ENCODE peak calls at places on chromosomes 5 and 9, in eight cellular contexts. One of them, this sample, is unnamed. For H3K27me3, the result is how much of the 10 kb centered on the place peaks cover.

GRCh38 chr5:171750316-171750788 is 35.3 kb upstream of the SMIM23 start:
- DNase-seq in HCT116: peak
- DNase-seq in sigmoid colon: no peak
- DNase-seq in spleen: no peak
- DNase-seq in ovary: no peak
- DNase-seq in stomach: no peak
- DNase-seq in IMR-90: peak
- DNase-seq in transverse colon: peak
- DNase-seq in this sample: no peak

GRCh38 chr5:135341696-135342095 is 57.3 kb downstream of the MACROH2A1 start:
- DNase-seq in HCT116: no peak
- DNase-seq in sigmoid colon: peak
- DNase-seq in IMR-90: no peak
- DNase-seq in stomach: no peak
- DNase-seq in transverse colon: no peak
- DNase-seq in ovary: no peak
- DNase-seq in spleen: no peak
- DNase-seq in this sample: peak

GRCh38 chr5:34655354-34655991 is 655 bp upstream of the RAI14 start:
- DNase-seq in sigmoid colon: peak
- DNase-seq in stomach: peak
- DNase-seq in transverse colon: peak
- DNase-seq in IMR-90: peak
- DNase-seq in ovary: peak
- DNase-seq in spleen: no peak
- DNase-seq in HCT116: no peak
- DNase-seq in this sample: peak

GRCh38 chr5:128015978-128016377 is 67.6 kb upstream of the SLC12A2 start:
- DNase-seq in transverse colon: no peak
- DNase-seq in HCT116: no peak
- DNase-seq in IMR-90: peak
- DNase-seq in ovary: no peak
- DNase-seq in stomach: no peak
- DNase-seq in spleen: no peak
- DNase-seq in sigmoid colon: no peak
- DNase-seq in this sample: no peak

GRCh38 chr5:105952875-105953274 is 1717.9 kb downstream of the EFNA5 start:
- DNase-seq in HCT116: no peak
- DNase-seq in IMR-90: peak
- DNase-seq in transverse colon: no peak
- DNase-seq in stomach: no peak
- DNase-seq in sigmoid colon: no peak
- DNase-seq in spleen: no peak
- DNase-seq in ovary: no peak
- DNase-seq in this sample: no peak

GRCh38 chr9:108142504-108143201 is 653.1 kb upstream of the KLF4 start:
- DNase-seq in HCT116: no peak
- DNase-seq in transverse colon: peak
- DNase-seq in spleen: peak
- DNase-seq in stomach: peak
- DNase-seq in ovary: peak
- DNase-seq in sigmoid colon: peak
- DNase-seq in IMR-90: peak
- DNase-seq in this sample: peak

GRCh38 chr9:94909250-94909894 is 182.9 kb downstream of the AOPEP start:
- DNase-seq in transverse colon: no peak
- DNase-seq in sigmoid colon: no peak
- DNase-seq in spleen: no peak
- DNase-seq in HCT116: no peak
- DNase-seq in stomach: no peak
- DNase-seq in ovary: no peak
- DNase-seq in IMR-90: no peak
- DNase-seq in this sample: no peak

GRCh38 chr5:160930361-160930760 is 78.3 kb upstream of the ATP10B start:
- DNase-seq in transverse colon: no peak
- DNase-seq in IMR-90: no peak
- DNase-seq in ovary: no peak
- DNase-seq in stomach: no peak
- DNase-seq in sigmoid colon: no peak
- DNase-seq in HCT116: no peak
- DNase-seq in spleen: no peak
- DNase-seq in this sample: no peak

GRCh38 chr5:156532921-156533320 is 206.0 kb downstream of the SGCD start:
- DNase-seq in HCT116: no peak
- DNase-seq in ovary: no peak
- DNase-seq in stomach: no peak
- DNase-seq in sigmoid colon: no peak
- DNase-seq in IMR-90: no peak
- DNase-seq in transverse colon: no peak
- DNase-seq in spleen: no peak
- DNase-seq in this sample: no peak

GRCh38 chr5:437281-437771 is 5.7 kb upstream of the EXOC3 start:
- DNase-seq in IMR-90: no peak
- DNase-seq in sigmoid colon: peak
- DNase-seq in stomach: no peak
- DNase-seq in HCT116: no peak
- DNase-seq in ovary: no peak
- DNase-seq in transverse colon: peak
- DNase-seq in spleen: peak
- DNase-seq in this sample: peak

GRCh38 chr5:322942-323879 is 1.7 kb downstream of the AHRR start:
- DNase-seq in transverse colon: no peak
- DNase-seq in stomach: no peak
- DNase-seq in ovary: no peak
- DNase-seq in spleen: no peak
- DNase-seq in HCT116: no peak
- DNase-seq in IMR-90: peak
- DNase-seq in sigmoid colon: no peak
- DNase-seq in this sample: no peak

DNA sequence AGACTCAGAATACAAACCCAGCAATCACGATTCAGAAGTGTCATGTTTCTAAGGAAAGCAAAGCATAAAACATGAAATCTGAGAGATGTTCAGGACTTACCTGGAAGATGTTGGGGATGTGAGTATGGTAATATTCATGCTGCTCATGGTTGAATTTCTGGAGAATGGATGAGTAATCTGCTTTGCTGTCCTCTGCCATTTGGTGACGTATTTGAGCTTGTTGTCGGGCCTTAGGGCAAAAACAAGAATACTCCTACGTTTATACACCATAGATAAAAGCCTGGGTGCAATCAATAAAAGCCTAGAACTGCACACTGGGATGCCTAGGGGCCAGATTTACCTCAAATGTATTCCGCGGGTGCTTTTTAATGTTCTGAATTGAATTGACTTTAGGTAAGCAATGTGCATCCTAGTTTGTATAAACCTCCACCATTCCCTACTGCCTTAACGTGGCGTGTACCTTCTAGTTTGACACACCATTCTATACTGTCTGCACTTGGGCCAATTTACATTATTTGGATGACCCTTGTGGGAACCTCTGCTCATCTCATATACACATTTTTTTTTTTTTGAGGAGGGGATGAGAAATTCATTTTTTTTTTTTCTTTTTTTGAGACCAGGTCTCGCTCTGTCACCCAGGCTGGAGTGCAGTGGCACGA is 94.3 kb downstream of the USP20 start:
- DNase-seq in ovary: no peak
- DNase-seq in IMR-90: no peak
- DNase-seq in HCT116: no peak
- DNase-seq in transverse colon: no peak
- DNase-seq in spleen: no peak
- DNase-seq in sigmoid colon: no peak
- DNase-seq in stomach: no peak
- DNase-seq in this sample: no peak
- TF ChIP-seq POLR2A in ovary: no peak
- TF ChIP-seq POLR2A in IMR-90: no peak
- TF ChIP-seq POLR2A in HCT116: no peak
- TF ChIP-seq POLR2A in transverse colon: no peak
- TF ChIP-seq POLR2A in spleen: no peak
- TF ChIP-seq POLR2A in sigmoid colon: no peak
- TF ChIP-seq POLR2A in stomach: no peak
- TF ChIP-seq POLR2A in this sample: no peak

GRCh38 chr5:88682797-88683496 is 200.0 kb downstream of the MEF2C start:
- DNase-seq in IMR-90: no peak
- DNase-seq in ovary: no peak
- DNase-seq in sigmoid colon: no peak
- DNase-seq in HCT116: no peak
- DNase-seq in transverse colon: no peak
- DNase-seq in stomach: no peak
- DNase-seq in spleen: no peak
- DNase-seq in this sample: no peak

GRCh38 chr5:88683506-88684135 is 199.4 kb downstream of the MEF2C start:
- DNase-seq in ovary: no peak
- DNase-seq in stomach: no peak
- DNase-seq in IMR-90: no peak
- DNase-seq in transverse colon: no peak
- DNase-seq in sigmoid colon: no peak
- DNase-seq in spleen: no peak
- DNase-seq in HCT116: no peak
- DNase-seq in this sample: no peak

GRCh38 chr5:88679638-88680037 is 203.3 kb downstream of the MEF2C start:
- DNase-seq in HCT116: no peak
- DNase-seq in stomach: no peak
- DNase-seq in IMR-90: no peak
- DNase-seq in ovary: no peak
- DNase-seq in sigmoid colon: no peak
- DNase-seq in spleen: no peak
- DNase-seq in transverse colon: no peak
- DNase-seq in this sample: no peak

GRCh38 chr5:88680253-88681132 is 202.5 kb downstream of the MEF2C start:
- DNase-seq in HCT116: peak
- DNase-seq in transverse colon: peak
- DNase-seq in stomach: peak
- DNase-seq in ovary: peak
- DNase-seq in IMR-90: peak
- DNase-seq in sigmoid colon: no peak
- DNase-seq in spleen: peak
- DNase-seq in this sample: peak

DNA sequence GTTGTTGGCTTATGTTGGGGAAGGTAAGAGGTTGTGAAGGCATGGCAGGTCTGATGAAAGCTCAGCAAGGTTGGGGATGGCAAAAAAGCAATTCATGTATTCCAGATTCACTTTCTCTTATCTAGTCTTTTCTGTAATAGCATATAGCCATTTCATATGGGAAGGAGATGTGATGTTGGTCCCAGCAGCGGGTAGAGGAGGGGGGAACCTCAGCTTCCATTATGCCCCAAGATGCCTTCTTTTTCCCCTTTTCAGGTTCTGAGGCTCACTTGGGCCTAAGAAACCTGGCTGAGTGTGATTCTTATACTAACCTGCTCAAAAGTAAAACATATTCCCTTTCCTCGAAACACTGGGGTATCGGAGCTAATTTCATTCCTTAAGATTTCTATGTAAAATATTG is 201.6 kb downstream of the MEF2C start:
- DNase-seq in HCT116: no peak
- DNase-seq in ovary: no peak
- DNase-seq in IMR-90: no peak
- DNase-seq in transverse colon: no peak
- DNase-seq in stomach: no peak
- DNase-seq in spleen: no peak
- DNase-seq in sigmoid colon: no peak
- DNase-seq in this sample: no peak
- H3K4me3 ChIP-seq in HCT116: no peak
- H3K4me3 ChIP-seq in ovary: no peak
- H3K4me3 ChIP-seq in IMR-90: no peak
- H3K4me3 ChIP-seq in transverse colon: no peak
- H3K4me3 ChIP-seq in stomach: no peak
- H3K4me3 ChIP-seq in spleen: no peak
- H3K4me3 ChIP-seq in sigmoid colon: no peak
- H3K4me3 ChIP-seq in this sample: no peak

GRCh38 chr5:178479261-178479660 is 110.9 kb downstream of the COL23A1 start:
- DNase-seq in transverse colon: no peak
- DNase-seq in IMR-90: no peak
- DNase-seq in ovary: no peak
- DNase-seq in sigmoid colon: no peak
- DNase-seq in HCT116: no peak
- DNase-seq in stomach: no peak
- DNase-seq in spleen: no peak
- DNase-seq in this sample: no peak
- H3K27me3 ChIP-seq in transverse colon: under half
- H3K27me3 ChIP-seq in IMR-90: under half
- H3K27me3 ChIP-seq in ovary: under half
- H3K27me3 ChIP-seq in sigmoid colon: under half
- H3K27me3 ChIP-seq in HCT116: under half
- H3K27me3 ChIP-seq in stomach: under half
- H3K27me3 ChIP-seq in spleen: under half
- H3K27me3 ChIP-seq in this sample: under half

GRCh38 chr5:177443144-177443983 is 3.2 kb upstream of the PRR7 start:
- DNase-seq in spleen: peak
- DNase-seq in IMR-90: no peak
- DNase-seq in transverse colon: no peak
- DNase-seq in stomach: no peak
- DNase-seq in ovary: no peak
- DNase-seq in HCT116: no peak
- DNase-seq in sigmoid colon: no peak
- DNase-seq in this sample: no peak
- TF ChIP-seq POLR2A in spleen: no peak
- TF ChIP-seq POLR2A in IMR-90: no peak
- TF ChIP-seq POLR2A in transverse colon: no peak
- TF ChIP-seq POLR2A in stomach: no peak
- TF ChIP-seq POLR2A in ovary: no peak
- TF ChIP-seq POLR2A in HCT116: no peak
- TF ChIP-seq POLR2A in sigmoid colon: no peak
- TF ChIP-seq POLR2A in this sample: no peak

This sample was measured in Peyer's patch.